ENCODE peak calls at places on chromosomes 1 and 21, in four cellular contexts. L is K562, V is HepG2, Y is H1. S is an unnamed sample.
A peak's percentile ranks its signal among the peaks of the same experiment; 100 is the strongest.

GRCh38 chr1:40692429-40692905 is 963 bp downstream of the NFYC start:
- DNase-seq in L (no peak), V (peak; percentile 34), Y (no peak), S (no peak)

GRCh38 chr1:154170547-154171221 is 15.8 kb upstream of the NUP210L start:
- DNase-seq in L (no peak), V (no peak), Y (no peak), S (no peak)

GRCh38 chr1:54461731-54462596 is 55.8 kb upstream of the SSBP3 start:
- DNase-seq in L (no peak), V (no peak), Y (no peak), S (no peak)

GRCh38 chr1:103496014-103496635 is 29.4 kb upstream of the RNPC3 start:
- DNase-seq in L (no peak), V (no peak), Y (no peak), S (no peak)

GRCh38 chr1:167770127-167770526 is 48.3 kb downstream of the MPZL1 start:
- DNase-seq in L (peak; percentile 62), V (no peak), Y (peak; percentile 3), S (no peak)

GRCh38 chr1:109984190-109984455 is 442 bp upstream of the AHCYL1 start:
- DNase-seq in L (no peak), V (no peak), Y (no peak), S (no peak)

GRCh38 chr1:25504706-25505560 is 38.5 kb upstream of the LDLRAP1 start:
- DNase-seq in L (no peak), V (no peak), Y (no peak), S (no peak)

GRCh38 chr1:168567007-168567406 is 9.4 kb upstream of the XCL1 start:
- DNase-seq in L (no peak), V (no peak), Y (no peak), S (no peak)

GRCh38 chr1:93670141-93670540 is 11.5 kb downstream of the BCAR3 start:
- DNase-seq in L (no peak), V (no peak), Y (no peak), S (peak; percentile 68)

GRCh38 chr21:41207401-41208388 is 39.7 kb downstream of the BACE2 start:
- DNase-seq in L (no peak), V (peak; percentile 3), Y (no peak), S (no peak)

GRCh38 chr1:165666152-165666551 is 32.2 kb downstream of the ALDH9A1 start:
- DNase-seq in L (no peak), V (no peak), Y (no peak), S (no peak)

GRCh38 chr21:16185766-16186165 is 456.0 kb downstream of the USP25 start:
- DNase-seq in L (no peak), V (no peak), Y (no peak), S (no peak)

GRCh38 chr1:68600049-68600661 is 103.3 kb upstream of the DEPDC1 start:
- DNase-seq in L (peak; percentile 10), V (peak; percentile 3), Y (peak; percentile 21), S (peak; percentile 13)

GRCh38 chr1:18989956-18990355 is 33.5 kb upstream of the IFFO2 start:
- DNase-seq in L (no peak), V (no peak), Y (no peak), S (no peak)

GRCh38 chr1:69551476-69552324 is 16.0 kb upstream of the LRRC7 start:
- DNase-seq in L (no peak), V (no peak), Y (no peak), S (no peak)

GRCh38 chr1:231625975-231626534 is 535 bp upstream of the DISC1 start:
- DNase-seq in L (no peak), V (no peak), Y (no peak), S (no peak)

GRCh38 chr1:165355977-165356811 is at the start of gene LMX1A:
- DNase-seq in L (no peak), V (no peak), Y (no peak), S (no peak)

GRCh38 chr1:167276969-167277368 is 56.3 kb downstream of the POU2F1 start:
- DNase-seq in L (no peak), V (no peak), Y (no peak), S (no peak)

GRCh38 chr1:234838182-234838581 is 228.2 kb upstream of the IRF2BP2 start:
- DNase-seq in L (no peak), V (no peak), Y (no peak), S (no peak)

GRCh38 chr1:38076038-38076437 is 29.4 kb upstream of the POU3F1 start:
- DNase-seq in L (peak; percentile 74), V (no peak), Y (no peak), S (no peak)

GRCh38 chr1:1435094-1435903 is at the start of gene VWA1:
- DNase-seq in L (peak; percentile 98), V (no peak), Y (no peak), S (no peak)

GRCh38 chr1:175198332-175198731 is 5.8 kb upstream of the KIAA0040 start:
- DNase-seq in L (no peak), V (no peak), Y (no peak), S (no peak)

GRCh38 chr1:115179397-115179835 is 90.1 kb upstream of the TSPAN2 start:
- DNase-seq in L (peak; percentile 74), V (peak; percentile 38), Y (no peak), S (peak; percentile 81)

GRCh38 chr1:240308061-240308460 is 216.4 kb downstream of the FMN2 start:
- DNase-seq in L (no peak), V (no peak), Y (no peak), S (no peak)

GRCh38 chr1:152725261-152725660 is 17.3 kb downstream of the LCE4A start:
- DNase-seq in L (no peak), V (no peak), Y (no peak), S (no peak)

GRCh38 chr1:48645883-48646282 is 130.8 kb downstream of the BEND5 start:
- DNase-seq in L (no peak), V (no peak), Y (no peak), S (no peak)

GRCh38 chr1:34125721-34126380 is 39.2 kb downstream of the CSMD2 start:
- DNase-seq in L (no peak), V (no peak), Y (no peak), S (no peak)

GRCh38 chr1:118862755-118863154 is 125.4 kb downstream of the TBX15 start:
- DNase-seq in L (no peak), V (peak; percentile 9), Y (no peak), S (no peak)

GRCh38 chr1:66197785-66198184 is 336.2 kb upstream of the SGIP1 start:
- DNase-seq in L (no peak), V (no peak), Y (no peak), S (no peak)

GRCh38 chr1:9482403-9482802 is 56.9 kb upstream of the SLC25A33 start:
- DNase-seq in L (no peak), V (no peak), Y (no peak), S (no peak)

GRCh38 chr1:156704930-156705320 is 458 bp downstream of the CRABP2 start:
- DNase-seq in L (no peak), V (no peak), Y (no peak), S (no peak)

GRCh38 chr1:201490708-201491131 is 16.2 kb downstream of the CSRP1 start:
- DNase-seq in L (no peak), V (no peak), Y (no peak), S (no peak)

GRCh38 chr1:226984521-226985238 is 44.6 kb downstream of the COQ8A start:
- DNase-seq in L (no peak), V (no peak), Y (no peak), S (no peak)
- TF ChIP-seq FOSL1 in L (no peak), V (no peak), Y (no peak), S (no peak)

GRCh38 chr1:61741682-61742619 is at the start of gene PATJ:
- DNase-seq in L (no peak), V (peak; percentile 35), Y (peak; percentile 51), S (peak; percentile 62)
- TF ChIP-seq FOSL1 in L (no peak), V (no peak), Y (no peak), S (no peak)

DNA sequence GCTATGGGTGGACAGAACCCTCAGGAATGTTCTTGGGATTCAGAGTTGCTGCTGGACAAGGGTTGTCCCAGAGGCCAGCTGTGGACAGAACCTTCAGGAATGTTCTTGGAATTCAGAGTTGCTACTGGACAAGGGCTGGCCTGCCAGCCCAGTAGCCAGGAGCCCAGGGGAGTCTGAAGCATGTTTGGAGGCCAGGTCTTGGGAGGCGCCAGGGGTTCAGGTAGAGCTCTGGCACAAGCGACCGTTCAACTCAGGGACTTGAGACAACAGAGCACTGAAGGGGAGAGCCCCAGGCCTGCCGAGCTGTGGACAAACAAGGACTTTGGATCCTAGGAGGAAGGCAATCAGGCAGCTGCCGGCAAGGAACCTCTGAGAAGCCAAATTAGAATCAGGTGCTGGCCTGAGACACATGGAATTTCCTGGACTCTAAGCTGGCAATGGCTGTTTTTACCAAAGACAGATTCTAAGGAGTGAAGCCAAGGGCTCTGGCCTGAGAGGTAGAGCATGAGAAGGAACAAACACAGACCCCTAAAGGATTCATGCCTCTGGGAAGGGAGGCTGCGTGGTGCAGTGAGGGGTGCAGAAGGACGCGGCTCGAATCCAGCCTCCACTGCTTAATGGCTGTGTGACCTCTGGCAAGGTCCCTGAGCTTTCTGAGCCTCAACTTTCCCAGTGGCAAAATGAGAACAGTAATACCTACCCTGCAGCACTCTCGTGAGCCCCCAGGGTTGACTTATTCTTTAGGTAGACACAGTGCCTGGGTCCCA is 13.4 kb downstream of the PLA2G5 start:
- DNase-seq in L (no peak), V (no peak), Y (no peak), S (no peak)
- TF ChIP-seq FOSL1 in L (no peak), V (no peak), Y (no peak), S (no peak)

DNA sequence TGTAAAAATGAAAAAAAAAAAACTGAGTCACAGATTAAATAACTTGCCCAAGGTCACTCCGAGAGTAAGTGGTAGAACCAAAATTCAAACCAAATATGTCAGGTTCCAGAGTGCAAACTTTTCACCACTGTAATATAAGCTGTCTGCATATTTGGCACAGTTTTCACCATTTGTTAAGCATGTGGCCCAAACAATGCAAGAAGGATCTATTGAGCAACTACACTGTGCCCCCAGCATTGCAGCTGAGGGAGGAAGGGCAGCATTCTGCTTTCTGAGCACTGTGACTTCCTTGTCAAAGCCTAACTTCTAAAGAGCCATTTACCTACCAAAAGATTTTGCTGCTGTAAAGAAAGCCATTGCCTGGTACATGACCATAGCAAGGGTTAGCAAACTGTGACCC is 133.4 kb downstream of the SYT2 start:
- DNase-seq in L (no peak), V (peak; percentile 70), Y (no peak), S (no peak)
- TF ChIP-seq FOSL1 in L (no peak), V (no peak), Y (no peak), S (no peak)

DNA sequence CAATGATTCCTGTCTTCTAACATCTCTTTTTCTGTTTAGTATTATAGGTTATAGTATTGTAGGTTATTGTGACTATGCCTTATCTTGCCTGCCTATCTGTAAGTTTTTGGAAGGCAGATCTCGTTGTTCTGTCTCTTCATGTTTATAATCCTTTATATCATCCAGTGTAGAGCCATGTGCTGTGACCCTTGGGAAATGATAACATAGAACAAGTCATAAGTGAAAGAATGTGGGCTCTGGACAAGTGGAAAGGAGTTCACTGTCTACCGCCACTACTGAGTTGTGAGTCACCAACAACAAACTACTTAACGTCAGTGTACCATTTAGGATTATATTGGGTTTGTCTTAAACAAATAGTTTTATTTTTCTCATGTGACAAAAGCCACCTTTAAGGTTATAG is 139.3 kb downstream of the LYPLAL1 start:
- DNase-seq in L (no peak), V (peak; percentile 63), Y (no peak), S (no peak)
- TF ChIP-seq FOSL1 in L (no peak), V (no peak), Y (no peak), S (no peak)

GRCh38 chr1:150155413-150156071 is 5.8 kb downstream of the PLEKHO1 start:
- DNase-seq in L (no peak), V (no peak), Y (no peak), S (no peak)

GRCh38 chr1:150152182-150152536 is 2.4 kb downstream of the PLEKHO1 start:
- DNase-seq in L (no peak), V (no peak), Y (no peak), S (no peak)

GRCh38 chr1:150152772-150153461 is 3.2 kb downstream of the PLEKHO1 start:
- DNase-seq in L (no peak), V (peak; percentile 19), Y (no peak), S (no peak)

GRCh38 chr1:150151291-150152181 is 1.8 kb downstream of the PLEKHO1 start:
- DNase-seq in L (no peak), V (no peak), Y (no peak), S (no peak)

GRCh38 chr1:150154143-150154542 is 4.4 kb downstream of the PLEKHO1 start:
- DNase-seq in L (peak; percentile 32), V (no peak), Y (no peak), S (no peak)
- TF ChIP-seq FOSL1 in L (no peak), V (no peak), Y (no peak), S (no peak)

S was measured in HCT116.